ENCODE peak calls at places on chromosomes 2 and 18, in ten cellular contexts. A is amniotic epithelial cell; U is hypothalamus; B is activated CD4-positive, alpha-beta T cell treated with anti-CD3 and anti-CD28 coated beads, Interleukin-2, amount 50 U/mL, for 48 hours; D is HFF-Myc; V is fibroblast of lung; X is HTR-8/SVneo; W is stimulated activated CD4-positive, alpha-beta T cell treated with anti-CD3 and anti-CD28 coated beads, Interleukin-2, amount 100 ng/mL, for 48 hours; M is aorta; C is activated T-cell treated with anti-CD3 and anti-CD28 coated beads for 1 hour. I is an unnamed sample.

GRCh38 chr18:6994053-6994452 is 123.5 kb downstream of the LAMA1 start:
- DNase-seq in A (no peak), U (no peak), B (no peak), D (no peak), V (no peak), X (no peak), W (no peak), M (no peak), C (no peak), I (no peak)

GRCh38 chr2:222404126-222404891 is 20.0 kb upstream of the SGPP2 start:
- DNase-seq in A (no peak), U (no peak), B (no peak), D (no peak), V (no peak), X (no peak), W (no peak), M (no peak), C (no peak), I (no peak)

GRCh38 chr18:8478166-8478967 is 130.9 kb upstream of the RAB12 start:
- DNase-seq in A (peak; percentile 30), U (no peak), B (peak; percentile 68), D (peak; percentile 9), V (peak; percentile 21), X (peak; percentile 69), W (peak; percentile 56), M (peak; percentile 86), C (peak; percentile 35), I (peak; percentile 77)

GRCh38 chr2:48265169-48266013 is 264.6 kb upstream of the STON1 start:
- DNase-seq in A (no peak), U (no peak), B (no peak), D (no peak), V (no peak), X (no peak), W (no peak), M (no peak), C (no peak), I (no peak)

GRCh38 chr2:200127852-200128251 is 172.5 kb downstream of the MAIP1 start:
- DNase-seq in A (peak; percentile 75), U (no peak), B (no peak), D (no peak), V (peak; percentile 22), X (no peak), W (no peak), M (no peak), C (no peak), I (no peak)

GRCh38 chr2:24456610-24457556 is 34.2 kb upstream of the NCOA1 start:
- DNase-seq in A (peak; percentile 74), U (peak; percentile 83), B (peak; percentile 22), D (peak; percentile 53), V (peak; percentile 83), X (peak; percentile 87), W (no peak), M (peak; percentile 88), C (no peak), I (no peak)

GRCh38 chr2:173957517-173957916 is 7.7 kb downstream of the SP3 start:
- DNase-seq in A (peak; percentile 45), U (no peak), B (no peak), D (no peak), V (no peak), X (no peak), W (no peak), M (no peak), C (no peak), I (no peak)

GRCh38 chr2:25131567-25132295 is 36.6 kb downstream of the POMC start:
- DNase-seq in A (peak; percentile 8), U (no peak), B (peak; percentile 24), D (no peak), V (no peak), X (no peak), W (no peak), M (no peak), C (no peak), I (no peak)

GRCh38 chr2:217065695-217066405 is 206.0 kb upstream of the TNP1 start:
- DNase-seq in A (peak; percentile 93), U (no peak), B (no peak), D (peak; percentile 93), V (peak; percentile 89), X (peak; percentile 37), W (no peak), M (no peak), C (no peak), I (no peak)

GRCh38 chr2:173231042-173231441 is 123.6 kb upstream of the CDCA7 start:
- DNase-seq in A (no peak), U (no peak), B (no peak), D (no peak), V (no peak), X (no peak), W (no peak), M (no peak), C (no peak), I (no peak)